ENCODE peak calls at places on chromosomes 2 and 18, in ten cellular contexts. I, F, W, Y, H, K, S, V, G and O are unnamed samples.

GRCh38 chr2:184599054-184599874 is 935 bp downstream of the ZNF804A start:
- DNase-seq in I (no peak), F (peak), W (no peak), Y (no peak), H (peak), K (no peak), S (no peak), V (peak), G (no peak), O (no peak)

GRCh38 chr2:233183869-233184418 is 67.5 kb upstream of the ATG16L1 start:
- DNase-seq in I (no peak), F (no peak), W (no peak), Y (no peak), H (no peak), K (no peak), S (no peak), V (no peak), G (no peak), O (no peak)

GRCh38 chr2:120771556-120772208 is 36.0 kb downstream of the GLI2 start:
- DNase-seq in I (peak), F (no peak), W (no peak), Y (no peak), H (peak), K (no peak), S (no peak), V (peak), G (peak), O (peak)

GRCh38 chr18:75003089-75003488 is 205.8 kb downstream of the PTGR3 start:
- DNase-seq in I (no peak), F (no peak), W (no peak), Y (no peak), H (no peak), K (no peak), S (no peak), V (peak), G (no peak), O (no peak)

GRCh38 chr2:230849633-230850357 is 14.9 kb upstream of the ITM2C start:
- DNase-seq in I (peak), F (peak), W (no peak), Y (peak), H (peak), K (peak), S (peak), V (peak), G (no peak), O (no peak)

GRCh38 chr18:80171190-80171872 is 62.3 kb downstream of the ADNP2 start:
- DNase-seq in I (no peak), F (peak), W (peak), Y (peak), H (no peak), K (peak), S (peak), V (peak), G (peak), O (peak)

GRCh38 chr2:182611009-182611408 is 105.0 kb upstream of the DNAJC10 start:
- DNase-seq in I (no peak), F (no peak), W (no peak), Y (peak), H (no peak), K (no peak), S (peak), V (no peak), G (no peak), O (no peak)

GRCh38 chr2:37326285-37326684 is 1.7 kb upstream of the PRKD3 start:
- DNase-seq in I (no peak), F (no peak), W (no peak), Y (no peak), H (peak), K (no peak), S (no peak), V (peak), G (peak), O (no peak)

GRCh38 chr18:8797206-8797605 is 91.8 kb downstream of the MTCL1 start:
- DNase-seq in I (no peak), F (no peak), W (no peak), Y (no peak), H (no peak), K (no peak), S (no peak), V (no peak), G (no peak), O (no peak)

GRCh38 chr2:146576301-146576700 is 1268.5 kb upstream of the ACVR2A start:
- DNase-seq in I (no peak), F (no peak), W (no peak), Y (no peak), H (no peak), K (no peak), S (no peak), V (no peak), G (no peak), O (no peak)

GRCh38 chr2:157497603-157498314 is 53.9 kb upstream of the CYTIP start:
- DNase-seq in I (no peak), F (peak), W (no peak), Y (no peak), H (peak), K (no peak), S (no peak), V (peak), G (no peak), O (no peak)

GRCh38 chr18:59959079-59959478 is 59.3 kb downstream of the PMAIP1 start:
- DNase-seq in I (no peak), F (no peak), W (no peak), Y (no peak), H (no peak), K (no peak), S (no peak), V (no peak), G (no peak), O (no peak)

GRCh38 chr2:215419113-215419512 is 16.8 kb downstream of the FN1 start:
- DNase-seq in I (no peak), F (no peak), W (no peak), Y (no peak), H (peak), K (no peak), S (no peak), V (no peak), G (no peak), O (no peak)

GRCh38 chr18:76805221-76805620 is 17.1 kb upstream of the ZNF236 start:
- DNase-seq in I (no peak), F (no peak), W (no peak), Y (no peak), H (peak), K (no peak), S (no peak), V (peak), G (no peak), O (no peak)

GRCh38 chr18:67183398-67183797 is 333.1 kb downstream of the DSEL start:
- DNase-seq in I (no peak), F (no peak), W (no peak), Y (peak), H (no peak), K (no peak), S (no peak), V (no peak), G (no peak), O (no peak)

GRCh38 chr18:34929336-34929780 is 111.9 kb upstream of the MAPRE2 start:
- DNase-seq in I (no peak), F (no peak), W (no peak), Y (no peak), H (peak), K (no peak), S (no peak), V (peak), G (no peak), O (no peak)

GRCh38 chr2:235215248-235215647 is 263.4 kb downstream of the SH3BP4 start:
- DNase-seq in I (no peak), F (no peak), W (no peak), Y (no peak), H (no peak), K (no peak), S (no peak), V (no peak), G (no peak), O (no peak)

GRCh38 chr18:68121826-68122225 is 593.1 kb downstream of the TMX3 start:
- DNase-seq in I (no peak), F (no peak), W (no peak), Y (no peak), H (no peak), K (no peak), S (no peak), V (peak), G (no peak), O (no peak)

GRCh38 chr2:105328281-105329196 is 996 bp downstream of the TGFBRAP1 start:
- DNase-seq in I (no peak), F (peak), W (no peak), Y (no peak), H (no peak), K (no peak), S (no peak), V (peak), G (no peak), O (no peak)

GRCh38 chr2:106161938-106162814 is 31.9 kb downstream of the UXS1 start:
- DNase-seq in I (peak), F (no peak), W (peak), Y (no peak), H (no peak), K (no peak), S (no peak), V (peak), G (no peak), O (no peak)

GRCh38 chr2:215917953-215918620 is 95.3 kb downstream of the MREG start:
- DNase-seq in I (no peak), F (peak), W (no peak), Y (no peak), H (no peak), K (no peak), S (no peak), V (peak), G (peak), O (no peak)

GRCh38 chr2:173884403-173884802 is 80.8 kb downstream of the SP3 start:
- DNase-seq in I (no peak), F (no peak), W (no peak), Y (peak), H (peak), K (no peak), S (peak), V (peak), G (no peak), O (no peak)

GRCh38 chr18:50614838-50615237 is 55.0 kb downstream of the MAPK4 start:
- DNase-seq in I (no peak), F (no peak), W (no peak), Y (no peak), H (no peak), K (no peak), S (no peak), V (peak), G (no peak), O (no peak)

GRCh38 chr2:126657146-126657635 is 1.2 kb downstream of the GYPC start:
- DNase-seq in I (no peak), F (peak), W (no peak), Y (peak), H (peak), K (no peak), S (peak), V (peak), G (peak), O (no peak)

GRCh38 chr2:70047406-70048033 is 39.8 kb upstream of the PCBP1 start:
- DNase-seq in I (no peak), F (no peak), W (no peak), Y (no peak), H (no peak), K (no peak), S (no peak), V (no peak), G (no peak), O (no peak)

GRCh38 chr2:105294046-105294445 is 35.5 kb downstream of the TGFBRAP1 start:
- DNase-seq in I (no peak), F (no peak), W (no peak), Y (no peak), H (no peak), K (no peak), S (no peak), V (no peak), G (no peak), O (no peak)

GRCh38 chr2:160510617-160511016 is 17.0 kb upstream of the RBMS1 start:
- DNase-seq in I (no peak), F (no peak), W (no peak), Y (no peak), H (no peak), K (no peak), S (no peak), V (peak), G (no peak), O (no peak)

GRCh38 chr2:211755187-211755586 is 783.4 kb downstream of the ERBB4 start:
- DNase-seq in I (no peak), F (no peak), W (no peak), Y (no peak), H (no peak), K (no peak), S (no peak), V (no peak), G (no peak), O (no peak)

GRCh38 chr2:112805542-112805941 is 21.2 kb upstream of the IL1A start:
- DNase-seq in I (peak), F (peak), W (no peak), Y (no peak), H (no peak), K (no peak), S (no peak), V (no peak), G (no peak), O (no peak)

GRCh38 chr2:112809112-112809511 is 24.8 kb upstream of the IL1A start:
- DNase-seq in I (no peak), F (no peak), W (no peak), Y (no peak), H (no peak), K (no peak), S (no peak), V (no peak), G (no peak), O (no peak)

GRCh38 chr2:112811276-112811831 is 25.2 kb downstream of the IL1B start:
- DNase-seq in I (no peak), F (no peak), W (no peak), Y (no peak), H (no peak), K (no peak), S (no peak), V (no peak), G (no peak), O (no peak)

GRCh38 chr2:112803691-112804521 is 19.6 kb upstream of the IL1A start:
- DNase-seq in I (no peak), F (peak), W (no peak), Y (no peak), H (peak), K (no peak), S (no peak), V (peak), G (peak), O (no peak)

DNA sequence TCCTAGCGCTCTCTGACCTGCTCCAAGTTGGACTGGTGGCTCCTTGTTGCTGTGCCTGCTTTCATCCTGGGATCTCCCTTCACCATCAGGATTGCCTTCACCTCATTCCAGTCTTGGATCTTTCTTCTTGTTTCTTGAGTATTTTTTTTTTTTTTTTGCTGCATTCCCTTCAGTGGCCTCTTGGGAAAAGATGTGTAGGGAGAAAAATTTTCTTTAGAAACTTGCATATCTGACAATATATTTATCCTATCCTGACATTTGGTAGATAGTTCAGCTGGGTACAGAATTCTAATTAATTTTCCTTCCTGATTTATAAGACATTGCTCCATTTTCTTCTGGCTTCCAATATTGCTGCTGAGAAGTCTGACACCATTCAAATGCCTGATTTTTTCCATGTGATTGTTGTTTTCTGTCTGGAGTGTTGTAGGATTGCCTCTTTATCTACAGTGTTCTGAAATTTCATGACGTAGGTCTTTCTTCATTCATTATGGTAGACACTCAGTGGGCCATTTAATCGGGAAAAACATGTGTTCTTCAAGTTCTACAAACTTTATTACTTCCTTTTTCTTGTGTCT is 23.0 kb upstream of the IL1A start:
- DNase-seq in I (no peak), F (no peak), W (no peak), Y (no peak), H (no peak), K (no peak), S (no peak), V (no peak), G (no peak), O (no peak)
- TF ChIP-seq CTCF in I (no peak), F (no peak), W (no peak), Y (no peak), H (peak), K (no peak), S (no peak), V (peak), G (no peak), O (no peak)

GRCh38 chr2:113133696-113134558 is 6.5 kb downstream of the IL1RN start:
- DNase-seq in I (no peak), F (no peak), W (no peak), Y (no peak), H (no peak), K (no peak), S (no peak), V (no peak), G (no peak), O (no peak)

GRCh38 chr2:113135354-113135753 is 8.0 kb downstream of the IL1RN start:
- DNase-seq in I (no peak), F (no peak), W (no peak), Y (no peak), H (no peak), K (no peak), S (no peak), V (no peak), G (no peak), O (no peak)

GRCh38 chr2:113138428-113139322 is 11.3 kb downstream of the IL1RN start:
- DNase-seq in I (no peak), F (peak), W (peak), Y (no peak), H (peak), K (no peak), S (no peak), V (peak), G (no peak), O (no peak)

GRCh38 chr2:113137827-113138226 is 10.4 kb downstream of the IL1RN start:
- DNase-seq in I (no peak), F (no peak), W (no peak), Y (no peak), H (no peak), K (no peak), S (no peak), V (no peak), G (no peak), O (no peak)

GRCh38 chr2:113136828-113137775 is 9.7 kb downstream of the IL1RN start:
- DNase-seq in I (no peak), F (peak), W (no peak), Y (no peak), H (peak), K (no peak), S (peak), V (peak), G (no peak), O (no peak)
- TF ChIP-seq CTCF in I (peak), F (peak), W (peak), Y (peak), H (peak), K (no peak), S (no peak), V (peak), G (peak), O (peak)

GRCh38 chr18:32362484-32362883 is 108.2 kb downstream of the GAREM1 start:
- DNase-seq in I (no peak), F (no peak), W (no peak), Y (no peak), H (no peak), K (no peak), S (no peak), V (no peak), G (no peak), O (no peak)

GRCh38 chr18:32355896-32356295 is 114.8 kb downstream of the GAREM1 start:
- DNase-seq in I (no peak), F (no peak), W (no peak), Y (no peak), H (no peak), K (no peak), S (no peak), V (peak), G (no peak), O (no peak)

GRCh38 chr18:32360682-32361345 is 109.9 kb downstream of the GAREM1 start:
- DNase-seq in I (no peak), F (no peak), W (no peak), Y (no peak), H (no peak), K (no peak), S (no peak), V (no peak), G (no peak), O (no peak)

GRCh38 chr18:32358529-32358928 is 112.2 kb downstream of the GAREM1 start:
- DNase-seq in I (no peak), F (no peak), W (no peak), Y (no peak), H (no peak), K (no peak), S (no peak), V (no peak), G (no peak), O (no peak)

GRCh38 chr18:32358075-32358474 is 112.6 kb downstream of the GAREM1 start:
- DNase-seq in I (no peak), F (no peak), W (no peak), Y (peak), H (no peak), K (no peak), S (peak), V (no peak), G (no peak), O (no peak)
- TF ChIP-seq CTCF in I (no peak), F (no peak), W (peak), Y (peak), H (peak), K (no peak), S (no peak), V (no peak), G (no peak), O (no peak)

GRCh38 chr2:101277111-101277510 is 24.4 kb downstream of the CNOT11 start:
- DNase-seq in I (no peak), F (no peak), W (no peak), Y (no peak), H (peak), K (no peak), S (no peak), V (peak), G (no peak), O (no peak)
- TF ChIP-seq CTCF in I (peak), F (no peak), W (no peak), Y (peak), H (peak), K (no peak), S (no peak), V (no peak), G (no peak), O (peak)